ENCODE peak calls at places on chromosomes 5 and 9, in five cellular contexts. F is trophoblast cell, M is H1, E is IMR-90, U is neuronal stem cell. T is an unnamed sample.

GRCh38 chr9:114085404-114085803 is 7.3 kb upstream of the AMBP start:
- DNase-seq in F (no peak), M (no peak), E (no peak), U (no peak), T (no peak)

GRCh38 chr9:104232781-104233341 is 138.8 kb downstream of the SMC2 start:
- DNase-seq in F (peak), M (no peak), E (no peak), U (no peak), T (no peak)

GRCh38 chr9:37936376-37936775 is 32.4 kb upstream of the SLC25A51 start:
- DNase-seq in F (no peak), M (no peak), E (no peak), U (no peak), T (no peak)

GRCh38 chr5:24535646-24536045 is 109.1 kb downstream of the CDH10 start:
- DNase-seq in F (no peak), M (no peak), E (no peak), U (no peak), T (no peak)

GRCh38 chr9:99020786-99021436 is 77.2 kb downstream of the COL15A1 start:
- DNase-seq in F (no peak), M (no peak), E (no peak), U (no peak), T (no peak)

GRCh38 chr5:90438100-90438499 is 28.5 kb upstream of the CETN3 start:
- DNase-seq in F (peak), M (no peak), E (no peak), U (no peak), T (no peak)

GRCh38 chr9:136689108-136689460 is 1.8 kb upstream of the AGPAT2 start:
- DNase-seq in F (no peak), M (peak), E (no peak), U (no peak), T (no peak)

GRCh38 chr9:91034521-91034920 is 232.9 kb downstream of the SYK start:
- DNase-seq in F (no peak), M (no peak), E (no peak), U (no peak), T (no peak)

GRCh38 chr9:135227641-135228251 is 140.3 kb downstream of the OLFM1 start:
- DNase-seq in F (no peak), M (no peak), E (no peak), U (no peak), T (no peak)

GRCh38 chr5:169956756-169957155 is 23.5 kb downstream of the INSYN2B start:
- DNase-seq in F (peak), M (no peak), E (peak), U (no peak), T (no peak)

GRCh38 chr9:35914307-35914807 is 5.1 kb downstream of the SPAAR start:
- DNase-seq in F (peak), M (no peak), E (peak), U (peak), T (peak)

GRCh38 chr5:180332051-180332517 is 21.1 kb downstream of the GFPT2 start:
- DNase-seq in F (peak), M (peak), E (no peak), U (no peak), T (peak)

GRCh38 chr5:123545506-123545905 is 33.5 kb downstream of the CSNK1G3 start:
- DNase-seq in F (peak), M (no peak), E (no peak), U (no peak), T (no peak)

GRCh38 chr5:73815631-73816030 is 189.6 kb downstream of the ARHGEF28 start:
- DNase-seq in F (no peak), M (no peak), E (peak), U (no peak), T (no peak)

GRCh38 chr9:115444941-115445340 is 327.0 kb upstream of the TNC start:
- DNase-seq in F (no peak), M (no peak), E (no peak), U (no peak), T (no peak)

GRCh38 chr9:68643901-68644809 is 60.9 kb upstream of the PIP5K1B start:
- DNase-seq in F (peak), M (no peak), E (no peak), U (no peak), T (peak)

GRCh38 chr5:124806026-124806856 is 59.8 kb upstream of the ZNF608 start:
- DNase-seq in F (no peak), M (peak), E (peak), U (peak), T (peak)

GRCh38 chr9:125683486-125683885 is 23.5 kb downstream of the MAPKAP1 start:
- DNase-seq in F (no peak), M (no peak), E (peak), U (no peak), T (no peak)

GRCh38 chr9:8728910-8729309 is 929.3 kb upstream of the DMAC1 start:
- DNase-seq in F (no peak), M (no peak), E (no peak), U (no peak), T (no peak)

GRCh38 chr5:109614316-109614715 is 75.4 kb upstream of the MAN2A1 start:
- DNase-seq in F (no peak), M (no peak), E (no peak), U (no peak), T (no peak)

GRCh38 chr5:179763215-179763945 is 30.4 kb upstream of the LTC4S start:
- DNase-seq in F (peak), M (no peak), E (peak), U (peak), T (peak)

GRCh38 chr5:179405054-179405416 is 59.8 kb upstream of the ADAMTS2 start:
- DNase-seq in F (no peak), M (peak), E (no peak), U (no peak), T (peak)

GRCh38 chr5:75523275-75523674 is 11.6 kb downstream of the POLK start:
- DNase-seq in F (peak), M (no peak), E (no peak), U (no peak), T (no peak)

GRCh38 chr5:132475531-132475930 is 15.0 kb downstream of the IRF1 start:
- DNase-seq in F (peak), M (no peak), E (no peak), U (no peak), T (no peak)
- H4K91ac ChIP-seq in F (no peak), M (no peak), E (no peak), U (no peak), T (no peak)

DNA sequence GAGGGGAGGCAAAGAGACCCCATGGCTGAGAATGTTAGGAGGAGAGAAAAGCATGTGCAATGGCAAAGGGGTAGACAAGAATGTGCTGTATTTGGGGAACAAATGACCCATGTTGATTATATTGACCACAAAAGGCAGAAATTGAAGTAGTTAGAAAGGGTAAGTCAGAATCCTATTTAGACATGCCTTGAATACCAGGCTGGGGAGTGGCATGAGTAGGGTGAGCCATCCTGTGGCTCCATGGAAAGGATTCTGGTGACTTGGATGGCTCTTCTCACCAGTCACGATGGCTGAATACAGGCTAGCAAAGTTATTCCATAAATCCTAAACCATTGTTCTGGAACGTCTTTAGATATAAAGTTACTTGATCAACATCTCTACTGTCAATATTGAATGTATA is 73.4 kb upstream of the MEF2C start:
- DNase-seq in F (no peak), M (no peak), E (no peak), U (no peak), T (no peak)
- H4K91ac ChIP-seq in F (no peak), M (no peak), E (no peak), U (no peak), T (no peak)

GRCh38 chr9:121742923-121743322 is 91.5 kb downstream of the DAB2IP start:
- DNase-seq in F (no peak), M (no peak), E (no peak), U (no peak), T (no peak)
- H4K91ac ChIP-seq in F (peak), M (no peak), E (peak), U (peak), T (no peak)

DNA sequence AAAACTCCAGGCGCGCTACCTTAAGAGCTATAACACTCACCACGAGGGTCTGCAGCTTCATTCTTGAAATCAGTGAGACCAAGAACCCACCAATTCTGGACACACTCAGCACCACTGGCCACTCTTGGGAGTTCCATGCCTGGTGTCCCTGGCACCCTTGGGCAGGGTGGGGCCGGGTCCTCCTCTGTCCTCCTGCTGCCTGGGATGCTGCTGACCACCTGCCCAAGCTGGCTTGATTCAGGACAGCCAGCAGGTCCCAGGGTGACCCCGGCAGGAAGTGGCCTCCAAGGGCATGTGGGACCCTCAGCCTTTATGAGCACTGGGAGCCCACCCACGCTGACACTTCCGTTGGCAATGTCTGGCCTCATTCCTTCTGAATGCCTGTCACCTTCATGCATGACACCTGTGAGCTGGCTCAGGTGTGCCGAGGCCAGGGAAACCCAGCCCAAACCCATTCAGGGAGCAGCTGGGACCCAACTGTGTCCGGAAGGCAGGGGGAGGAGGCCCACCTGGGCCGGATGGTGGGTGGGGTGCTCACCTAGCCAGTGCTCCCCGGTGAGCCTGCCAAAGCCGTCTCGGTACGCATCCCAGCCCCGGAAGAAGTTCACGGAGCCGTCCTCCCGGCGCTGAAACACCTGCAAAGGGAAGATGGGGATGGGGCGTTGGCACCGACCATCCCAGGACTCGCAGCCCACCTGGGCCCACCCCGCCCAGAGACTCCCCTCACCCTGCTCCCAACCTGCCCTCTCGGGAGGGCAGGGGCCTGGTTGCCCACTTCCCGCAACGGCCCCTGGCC is 14.8 kb upstream of the QRFP start:
- DNase-seq in F (no peak), M (no peak), E (no peak), U (no peak), T (no peak)
- H4K91ac ChIP-seq in F (no peak), M (peak), E (no peak), U (no peak), T (no peak)

DNA sequence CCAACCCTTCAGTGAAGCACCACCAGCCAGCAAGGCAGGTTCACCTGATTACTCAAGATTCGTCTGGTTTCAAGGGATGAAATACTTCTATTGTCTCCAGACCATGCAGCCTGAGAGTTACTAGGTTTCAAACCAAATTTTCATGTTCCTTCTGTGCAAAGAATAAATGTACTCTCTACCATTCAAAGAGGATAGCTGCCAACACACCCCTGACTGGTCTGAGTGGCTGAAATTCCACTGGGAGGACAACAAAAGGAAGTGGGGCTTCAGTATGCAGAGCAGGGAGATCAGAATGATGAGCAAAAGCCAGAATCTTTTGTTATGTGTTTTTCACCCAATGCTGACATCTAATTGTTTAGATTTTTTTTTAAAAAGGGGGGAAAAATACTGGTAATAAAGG is 356.3 kb downstream of the BNC2 start:
- DNase-seq in F (no peak), M (no peak), E (no peak), U (no peak), T (peak)
- H4K91ac ChIP-seq in F (no peak), M (peak), E (peak), U (no peak), T (no peak)